ENCODE peak calls at places on chromosomes 4 and X, in four cellular contexts. One of them, this sample, is unnamed.

GRCh38 chr4:15577508-15577907 is 77.6 kb downstream of the FBXL5 start:
- DNase-seq in GM12878: no peak
- DNase-seq in K562: no peak
- DNase-seq in HepG2: no peak
- DNase-seq in this sample: no peak

GRCh38 chr4:59570850-59571476 is 1629.2 kb upstream of the ADGRL3 start:
- DNase-seq in HepG2: no peak
- DNase-seq in K562: no peak
- DNase-seq in GM12878: peak
- DNase-seq in this sample: no peak

GRCh38 chr4:10496200-10496599 is 39.0 kb upstream of the ZNF518B start:
- DNase-seq in K562: no peak
- DNase-seq in GM12878: no peak
- DNase-seq in HepG2: no peak
- DNase-seq in this sample: no peak

GRCh38 chr4:147754037-147754445 is 22.2 kb downstream of the ARHGAP10 start:
- DNase-seq in GM12878: no peak
- DNase-seq in K562: no peak
- DNase-seq in HepG2: no peak
- DNase-seq in this sample: no peak

GRCh38 chr4:182536221-182536620 is 293.0 kb downstream of the TENM3 start:
- DNase-seq in K562: no peak
- DNase-seq in HepG2: no peak
- DNase-seq in GM12878: no peak
- DNase-seq in this sample: no peak

GRCh38 chr4:177177446-177178160 is 132.1 kb upstream of the NEIL3 start:
- DNase-seq in HepG2: no peak
- DNase-seq in K562: no peak
- DNase-seq in GM12878: no peak
- DNase-seq in this sample: no peak

GRCh38 chrX:48461830-48462229 is 8.2 kb downstream of the SLC38A5 start:
- DNase-seq in HepG2: no peak
- DNase-seq in K562: no peak
- DNase-seq in GM12878: no peak
- DNase-seq in this sample: no peak

GRCh38 chr4:186900980-186901379 is 177.3 kb upstream of the FAT1 start:
- DNase-seq in K562: no peak
- DNase-seq in HepG2: peak
- DNase-seq in GM12878: no peak
- DNase-seq in this sample: no peak

GRCh38 chrX:48045410-48046311 is 25.8 kb downstream of the ZNF630 start:
- DNase-seq in GM12878: no peak
- DNase-seq in HepG2: peak
- DNase-seq in K562: no peak
- DNase-seq in this sample: no peak

GRCh38 chr4:30413915-30414314 is 306.3 kb upstream of the PCDH7 start:
- DNase-seq in HepG2: no peak
- DNase-seq in GM12878: no peak
- DNase-seq in K562: no peak
- DNase-seq in this sample: no peak

GRCh38 chr4:188008377-188008776 is 12.8 kb downstream of the ZFP42 start:
- DNase-seq in HepG2: no peak
- DNase-seq in K562: no peak
- DNase-seq in GM12878: no peak
- DNase-seq in this sample: no peak

GRCh38 chr4:105605493-105605892 is 53.1 kb downstream of the ARHGEF38 start:
- DNase-seq in HepG2: no peak
- DNase-seq in K562: no peak
- DNase-seq in GM12878: no peak
- DNase-seq in this sample: no peak

GRCh38 chr4:4803904-4804296 is 55.6 kb upstream of the MSX1 start:
- DNase-seq in K562: no peak
- DNase-seq in HepG2: no peak
- DNase-seq in GM12878: no peak
- DNase-seq in this sample: no peak

GRCh38 chr4:122086338-122086737 is 65.8 kb upstream of the BLTP1 start:
- DNase-seq in HepG2: no peak
- DNase-seq in GM12878: no peak
- DNase-seq in K562: no peak
- DNase-seq in this sample: peak

GRCh38 chr4:89781321-89781720 is 55.6 kb downstream of the SNCA start:
- DNase-seq in GM12878: no peak
- DNase-seq in K562: no peak
- DNase-seq in HepG2: no peak
- DNase-seq in this sample: no peak

GRCh38 chrX:13398073-13398823 is 78.4 kb upstream of the ATXN3L start:
- DNase-seq in HepG2: peak
- DNase-seq in GM12878: no peak
- DNase-seq in K562: peak
- DNase-seq in this sample: no peak

GRCh38 chr4:87465739-87466366 is 43.5 kb downstream of the NUDT9 start:
- DNase-seq in K562: peak
- DNase-seq in GM12878: peak
- DNase-seq in HepG2: peak
- DNase-seq in this sample: peak

GRCh38 chr4:108115168-108115526 is 53.6 kb downstream of the LEF1 start:
- DNase-seq in GM12878: no peak
- DNase-seq in HepG2: no peak
- DNase-seq in K562: no peak
- DNase-seq in this sample: no peak

GRCh38 chr4:92580816-92581215 is 277.1 kb downstream of the GRID2 start:
- DNase-seq in K562: no peak
- DNase-seq in HepG2: no peak
- DNase-seq in GM12878: no peak
- DNase-seq in this sample: no peak

GRCh38 chr4:40719008-40719623 is 30.6 kb upstream of the NSUN7 start:
- DNase-seq in HepG2: peak
- DNase-seq in GM12878: peak
- DNase-seq in K562: peak
- DNase-seq in this sample: peak

GRCh38 chr4:110878413-110878812 is 255.5 kb upstream of the PITX2 start:
- DNase-seq in HepG2: no peak
- DNase-seq in K562: no peak
- DNase-seq in GM12878: no peak
- DNase-seq in this sample: no peak

GRCh38 chr4:147843162-147843561 is 111.3 kb downstream of the ARHGAP10 start:
- DNase-seq in K562: peak
- DNase-seq in HepG2: peak
- DNase-seq in GM12878: no peak
- DNase-seq in this sample: peak

GRCh38 chrX:126900937-126901336 is 81.4 kb downstream of the PRR32 start:
- DNase-seq in HepG2: no peak
- DNase-seq in GM12878: no peak
- DNase-seq in K562: no peak
- DNase-seq in this sample: no peak

GRCh38 chrX:103681443-103681842 is 5.1 kb downstream of the MORF4L2 start:
- DNase-seq in HepG2: no peak
- DNase-seq in GM12878: no peak
- DNase-seq in K562: no peak
- DNase-seq in this sample: no peak

GRCh38 chr4:74874785-74875367 is 58.0 kb upstream of the PARM1 start:
- DNase-seq in K562: peak
- DNase-seq in HepG2: peak
- DNase-seq in GM12878: peak
- DNase-seq in this sample: peak

GRCh38 chr4:147103403-147103946 is 157.8 kb upstream of the TTC29 start:
- DNase-seq in K562: no peak
- DNase-seq in GM12878: no peak
- DNase-seq in HepG2: no peak
- DNase-seq in this sample: no peak

GRCh38 chrX:47831788-47832187 is 4.9 kb upstream of the ZNF81 start:
- DNase-seq in GM12878: no peak
- DNase-seq in K562: peak
- DNase-seq in HepG2: peak
- DNase-seq in this sample: peak

GRCh38 chr4:6199344-6199921 is 916 bp downstream of the JAKMIP1 start:
- DNase-seq in HepG2: no peak
- DNase-seq in GM12878: no peak
- DNase-seq in K562: no peak
- DNase-seq in this sample: no peak

GRCh38 chr4:41369680-41370079 is 113.0 kb downstream of the UCHL1 start:
- DNase-seq in K562: no peak
- DNase-seq in HepG2: no peak
- DNase-seq in GM12878: no peak
- DNase-seq in this sample: no peak

GRCh38 chrX:48695524-48695875 is 1.0 kb upstream of the SUV39H1 start:
- DNase-seq in K562: no peak
- DNase-seq in HepG2: no peak
- DNase-seq in GM12878: no peak
- DNase-seq in this sample: no peak

GRCh38 chr4:54658321-54659093 is 750 bp downstream of the KIT start:
- DNase-seq in K562: peak
- DNase-seq in HepG2: peak
- DNase-seq in GM12878: no peak
- DNase-seq in this sample: peak

GRCh38 chr4:150178161-150178560 is 99.9 kb downstream of the DCLK2 start:
- DNase-seq in K562: no peak
- DNase-seq in GM12878: no peak
- DNase-seq in HepG2: no peak
- DNase-seq in this sample: no peak

GRCh38 chr4:72568959-72569718 is at the start of gene ADAMTS3:
- DNase-seq in HepG2: no peak
- DNase-seq in K562: peak
- DNase-seq in GM12878: no peak
- DNase-seq in this sample: peak

GRCh38 chrX:47573334-47574095 is 8.7 kb upstream of the TIMP1 start:
- DNase-seq in GM12878: no peak
- DNase-seq in K562: no peak
- DNase-seq in HepG2: no peak
- DNase-seq in this sample: no peak

GRCh38 chr4:20487852-20488251 is 212.4 kb upstream of the PACRGL start:
- DNase-seq in K562: no peak
- DNase-seq in HepG2: no peak
- DNase-seq in GM12878: no peak
- DNase-seq in this sample: no peak

GRCh38 chr4:80206541-80207171 is 9.4 kb downstream of the PRDM8 start:
- DNase-seq in GM12878: no peak
- DNase-seq in HepG2: no peak
- DNase-seq in K562: no peak
- DNase-seq in this sample: no peak

GRCh38 chrX:102899940-102900916 is 36.8 kb upstream of the RAB40AL start:
- DNase-seq in HepG2: peak
- DNase-seq in GM12878: peak
- DNase-seq in K562: peak
- DNase-seq in this sample: peak

GRCh38 chrX:134836497-134836968 is 154.3 kb upstream of the SMIM10 start:
- DNase-seq in GM12878: no peak
- DNase-seq in HepG2: no peak
- DNase-seq in K562: peak
- DNase-seq in this sample: no peak

GRCh38 chr4:126756050-126756809 is 876.5 kb upstream of the INTU start:
- DNase-seq in K562: no peak
- DNase-seq in GM12878: no peak
- DNase-seq in HepG2: no peak
- DNase-seq in this sample: no peak
- TF ChIP-seq BHLHE40 in K562: no peak
- TF ChIP-seq BHLHE40 in GM12878: no peak
- TF ChIP-seq BHLHE40 in HepG2: no peak
- TF ChIP-seq BHLHE40 in this sample: no peak

GRCh38 chrX:153631346-153631745 is 15.7 kb upstream of the DUSP9 start:
- DNase-seq in GM12878: no peak
- DNase-seq in K562: no peak
- DNase-seq in HepG2: no peak
- DNase-seq in this sample: no peak
- TF ChIP-seq FOXM1 in GM12878: no peak
- TF ChIP-seq FOXM1 in K562: no peak
- TF ChIP-seq FOXM1 in HepG2: no peak
- TF ChIP-seq FOXM1 in this sample: no peak

DNA sequence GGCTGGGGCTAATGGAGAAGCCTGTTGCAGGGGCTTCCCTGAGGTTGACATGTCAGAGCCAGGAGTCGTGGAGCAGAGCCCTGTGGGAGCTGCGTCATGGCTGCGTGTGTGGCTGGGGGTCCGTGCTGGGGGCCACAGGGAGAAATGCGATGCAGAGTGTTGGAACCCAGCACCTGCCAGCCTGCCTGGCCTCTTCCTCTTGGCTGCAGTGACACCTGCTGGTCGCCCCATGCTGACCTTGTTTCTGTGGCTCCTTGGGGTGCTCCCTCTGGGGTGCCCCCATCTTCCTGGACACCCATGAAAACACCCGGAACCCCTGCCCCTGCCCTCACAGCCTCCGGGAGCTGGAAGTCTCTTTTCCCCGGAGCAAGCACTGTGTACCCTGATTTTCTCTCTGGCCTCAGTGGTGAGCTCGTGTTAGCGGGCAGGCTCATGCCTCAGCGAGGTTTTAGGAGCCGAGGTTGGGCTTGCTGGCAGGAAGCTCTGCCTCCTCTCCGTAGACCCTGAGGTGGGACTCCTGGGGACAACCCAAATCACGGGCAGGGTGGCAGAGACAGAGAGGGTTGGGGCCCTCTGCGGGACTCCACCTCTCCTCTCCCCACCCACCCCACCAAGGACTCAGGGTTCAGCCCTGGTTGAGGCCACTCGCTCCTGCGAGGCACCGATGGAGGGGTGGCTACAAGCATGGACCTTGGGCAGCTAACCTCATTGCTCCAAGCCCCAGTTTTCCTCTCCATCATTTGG is 103.8 kb downstream of the SORCS2 start:
- DNase-seq in GM12878: no peak
- DNase-seq in HepG2: no peak
- DNase-seq in K562: peak
- DNase-seq in this sample: peak
- TF ChIP-seq TARDBP in GM12878: no peak
- TF ChIP-seq TARDBP in HepG2: no peak
- TF ChIP-seq TARDBP in K562: no peak
- TF ChIP-seq TARDBP in this sample: no peak

DNA sequence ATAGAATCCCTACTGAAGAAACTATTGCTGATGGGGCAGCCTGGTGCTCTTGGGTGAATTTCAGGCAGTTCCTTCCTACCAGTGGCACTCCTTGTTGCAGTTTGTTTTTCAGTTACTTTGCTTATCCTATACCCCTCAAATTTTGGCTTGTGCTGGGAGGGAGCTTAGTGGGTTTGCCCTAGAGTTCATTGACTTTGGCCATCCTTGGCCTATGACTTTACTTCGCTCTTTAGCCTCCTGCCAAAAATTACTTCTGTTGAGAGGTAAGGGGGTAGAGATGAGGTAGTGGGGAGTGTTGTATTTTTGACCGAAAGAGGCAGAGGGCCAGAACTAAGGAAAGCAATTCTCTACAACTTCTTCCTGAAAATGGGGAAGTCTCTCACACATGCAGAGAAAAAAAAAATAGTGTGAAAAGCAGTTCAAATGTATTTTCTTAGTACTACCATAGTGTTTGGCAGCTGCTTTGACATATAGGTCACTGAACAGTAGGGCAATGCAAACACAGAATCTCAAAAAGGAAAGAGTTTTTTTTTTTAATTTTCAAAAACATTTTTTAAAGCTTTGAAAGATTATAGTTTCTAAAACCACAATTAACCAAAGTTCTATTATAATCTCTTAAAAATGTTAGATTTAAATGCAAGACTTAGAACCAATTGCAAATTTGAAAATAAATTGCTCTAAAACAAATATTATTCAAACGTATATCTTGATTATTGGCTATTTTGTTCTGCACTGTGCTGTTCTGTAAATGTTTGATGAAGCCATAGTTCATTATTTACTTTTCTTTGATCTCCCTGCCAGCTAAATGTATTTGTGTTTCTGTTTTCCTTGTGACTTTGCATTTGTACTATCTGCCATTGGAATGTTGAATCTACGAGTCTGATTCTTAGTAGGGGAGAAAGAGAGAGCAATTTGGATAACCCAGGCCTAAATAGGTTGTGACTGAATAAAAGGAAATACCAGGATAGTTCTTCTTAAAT is 73.6 kb downstream of the DCK start:
- DNase-seq in GM12878: no peak
- DNase-seq in K562: no peak
- DNase-seq in HepG2: peak
- DNase-seq in this sample: no peak
- TF ChIP-seq BHLHE40 in GM12878: no peak
- TF ChIP-seq BHLHE40 in K562: no peak
- TF ChIP-seq BHLHE40 in HepG2: no peak
- TF ChIP-seq BHLHE40 in this sample: no peak

This sample was measured in HEK293T.